ENCODE peak calls at places on chromosomes 5 and 9, in five cellular contexts. W is adrenal gland, H is fibroblast of lung, M is neural progenitor cell, X is OCI-LY7. U is an unnamed sample.

GRCh38 chr5:77957931-77958476 is 181.9 kb upstream of the TBCA start:
- DNase-seq in M (peak; percentile 90), W (no peak), X (no peak), H (no peak), U (no peak)

GRCh38 chr9:21817176-21817575 is 14.7 kb downstream of the MTAP start:
- DNase-seq in X (no peak), W (peak; percentile 21), H (peak; percentile 76), M (no peak), U (no peak)

GRCh38 chr5:150523472-150524350 is 15.8 kb downstream of the NDST1 start:
- DNase-seq in X (peak; percentile 73), W (peak; percentile 65), H (peak; percentile 87), M (peak; percentile 73), U (peak; percentile 53)

GRCh38 chr5:125140855-125141254 is 394.4 kb upstream of the ZNF608 start:
- DNase-seq in M (peak; percentile 19), W (no peak), H (peak; percentile 81), X (peak; percentile 5), U (no peak)

GRCh38 chr9:35827486-35827885 is 1.0 kb downstream of the FAM221B start:
- DNase-seq in H (peak; percentile 56), X (no peak), M (no peak), W (no peak), U (no peak)

GRCh38 chr5:175032741-175033151 is 308.4 kb downstream of the MSX2 start:
- DNase-seq in H (no peak), W (no peak), M (no peak), X (no peak), U (no peak)

GRCh38 chr9:129606161-129607025 is 14.5 kb downstream of the C9orf50 start:
- DNase-seq in M (no peak), X (no peak), H (no peak), W (no peak), U (no peak)

GRCh38 chr5:111079846-111080245 is 8.3 kb downstream of the TSLP start:
- DNase-seq in H (no peak), X (no peak), M (no peak), W (no peak), U (no peak)

GRCh38 chr9:128144239-128145181 is 4.7 kb upstream of the LCN2 start:
- DNase-seq in H (no peak), M (no peak), X (no peak), W (no peak), U (no peak)

GRCh38 chr5:100772548-100772947 is 130.5 kb downstream of the ST8SIA4 start:
- DNase-seq in W (no peak), X (no peak), H (no peak), M (peak; percentile 63), U (no peak)

GRCh38 chr5:177453852-177454396 is 7.3 kb downstream of the PRR7 start:
- DNase-seq in X (peak; percentile 68), H (no peak), W (peak; percentile 48), M (no peak), U (peak; percentile 25)

GRCh38 chr9:76459691-76460635 is 981 bp downstream of the GCNT1 start:
- DNase-seq in W (peak; percentile 15), H (peak; percentile 66), M (peak; percentile 76), X (peak; percentile 71), U (peak; percentile 68)

GRCh38 chr5:98227489-98227888 is 546.0 kb upstream of the RGMB start:
- DNase-seq in X (no peak), M (no peak), H (no peak), W (no peak), U (no peak)

GRCh38 chr5:56812110-56812509 is 3.2 kb upstream of the MAP3K1 start:
- DNase-seq in H (no peak), X (peak; percentile 34), M (no peak), W (no peak), U (no peak)

GRCh38 chr9:114324492-114324891 is 1.6 kb downstream of the ORM1 start:
- DNase-seq in H (no peak), W (no peak), M (peak; percentile 24), X (no peak), U (no peak)

GRCh38 chr9:135821116-135821515 is 86.2 kb downstream of the CAMSAP1 start:
- DNase-seq in W (no peak), X (no peak), M (no peak), H (no peak), U (no peak)

GRCh38 chr9:36148652-36149051 is 12.1 kb downstream of the GLIPR2 start:
- DNase-seq in M (no peak), X (no peak), W (peak; percentile 99), H (peak; percentile 99), U (peak; percentile 69)

GRCh38 chr9:90789408-90789807 is 12.2 kb upstream of the SYK start:
- DNase-seq in W (no peak), X (no peak), M (no peak), H (no peak), U (no peak)

GRCh38 chr5:51172853-51173635 is 210.2 kb upstream of the ISL1 start:
- DNase-seq in H (no peak), X (no peak), W (no peak), M (peak; percentile 66), U (no peak)

GRCh38 chr5:146339715-146340259 is 1.1 kb downstream of the POU4F3 start:
- DNase-seq in W (no peak), X (no peak), M (no peak), H (no peak), U (no peak)

GRCh38 chr5:51495672-51496071 is 112.4 kb downstream of the ISL1 start:
- DNase-seq in X (no peak), M (no peak), H (peak; percentile 14), W (no peak), U (no peak)

GRCh38 chr5:179822444-179822990 is 1.8 kb downstream of the SQSTM1 start:
- DNase-seq in M (no peak), W (peak; percentile 25), X (no peak), H (no peak), U (no peak)

GRCh38 chr5:136309376-136309775 is 56.0 kb downstream of the TRPC7 start:
- DNase-seq in H (no peak), X (no peak), W (no peak), M (no peak), U (peak; percentile 28)

DNA sequence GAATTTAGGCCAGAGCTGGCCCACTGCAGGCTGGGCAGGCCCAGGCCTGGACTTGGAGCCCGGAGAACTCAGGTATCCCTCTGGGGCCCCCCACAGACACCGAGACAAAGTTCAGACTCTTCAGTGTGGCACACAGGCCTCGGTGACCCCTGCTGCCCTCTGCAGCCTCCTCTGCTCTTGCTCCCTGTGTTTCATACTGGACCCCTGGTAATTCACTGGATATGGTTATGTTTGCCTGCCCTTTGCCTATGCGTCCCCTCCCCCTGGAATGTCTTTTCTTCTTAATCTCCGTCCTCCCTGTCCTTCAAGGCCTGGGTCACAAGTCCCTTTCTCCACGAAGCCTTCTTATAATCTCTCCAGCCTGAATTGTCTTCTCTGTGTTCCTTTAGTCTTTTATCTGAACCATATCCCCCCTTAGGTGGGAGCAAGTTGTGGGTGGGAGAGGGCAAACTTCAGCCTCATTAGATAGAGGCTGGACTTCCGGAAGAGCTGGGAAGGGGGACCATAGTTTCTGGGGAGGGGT is 30.1 kb downstream of the GSN start:
- DNase-seq in W (no peak), M (peak; percentile 19), X (no peak), H (no peak), U (no peak)
- H3K4me1 ChIP-seq in W (peaks cover 21% of the 10 kb centered on the region), M (peaks cover 23% of the 10 kb centered on the region), X (peaks cover 3% of the 10 kb centered on the region), H (peaks cover 11% of the 10 kb centered on the region), U (peaks cover 71% of the 10 kb centered on the region)

GRCh38 chr5:76325326-76325725 is 77.8 kb upstream of the IQGAP2 start:
- DNase-seq in M (no peak), W (no peak), H (no peak), X (no peak), U (no peak)
- H3K4me1 ChIP-seq in M (peaks cover 32% of the 10 kb centered on the region), W (no peaks in the 10 kb centered on the region), H (no peaks in the 10 kb centered on the region), X (peaks cover 20% of the 10 kb centered on the region), U (peaks cover 12% of the 10 kb centered on the region)

GRCh38 chr9:109427886-109428285 is 70.2 kb downstream of the PTPN3 start:
- DNase-seq in M (no peak), H (no peak), X (no peak), W (peak; percentile 66), U (no peak)

GRCh38 chr9:109423877-109424276 is 74.2 kb downstream of the PTPN3 start:
- DNase-seq in M (no peak), W (no peak), H (no peak), X (no peak), U (no peak)

GRCh38 chr9:109426621-109427402 is 71.3 kb downstream of the PTPN3 start:
- DNase-seq in W (no peak), H (no peak), X (no peak), M (no peak), U (no peak)

GRCh38 chr9:109422641-109423040 is 75.5 kb downstream of the PTPN3 start:
- DNase-seq in X (peak; percentile 45), M (no peak), W (no peak), H (no peak), U (peak; percentile 20)

DNA sequence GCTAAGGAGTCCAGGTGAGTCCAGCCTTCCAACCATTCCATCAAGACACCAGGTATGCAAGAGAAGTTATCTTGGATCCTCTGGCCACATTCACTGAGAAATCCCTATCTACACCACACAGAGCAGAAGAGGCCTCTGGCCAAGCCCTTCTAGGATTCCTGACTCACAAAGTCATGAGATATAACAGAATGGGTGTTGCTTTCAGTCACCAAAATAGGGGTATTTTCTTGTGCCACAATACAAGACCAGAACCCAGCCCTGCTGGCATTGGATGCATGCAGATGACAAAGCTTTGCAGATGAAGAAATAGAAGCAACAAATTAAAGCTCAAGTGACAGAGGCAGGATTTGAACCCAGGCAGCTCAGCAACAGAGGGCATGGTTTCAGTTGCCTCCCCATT is 73.5 kb downstream of the PTPN3 start:
- DNase-seq in H (no peak), M (no peak), W (no peak), X (no peak), U (no peak)
- H3K4me1 ChIP-seq in H (no peaks in the 10 kb centered on the region), M (peaks cover 30% of the 10 kb centered on the region), W (peaks cover 7% of the 10 kb centered on the region), X (peaks cover 12% of the 10 kb centered on the region), U (peaks cover under 1% of the 10 kb centered on the region)

GRCh38 chr5:134019636-134020035 is 14.9 kb upstream of the VDAC1 start:
- DNase-seq in X (no peak), H (no peak), M (no peak), W (no peak), U (no peak)

GRCh38 chr5:134018986-134019316 is 14.2 kb upstream of the VDAC1 start:
- DNase-seq in H (no peak), M (no peak), X (no peak), W (no peak), U (no peak)

GRCh38 chr5:134022333-134022732 is 17.6 kb upstream of the VDAC1 start:
- DNase-seq in W (no peak), H (no peak), X (no peak), M (no peak), U (no peak)

GRCh38 chr5:134020188-134020587 is 15.4 kb upstream of the VDAC1 start:
- DNase-seq in H (no peak), M (no peak), X (no peak), W (no peak), U (no peak)

DNA sequence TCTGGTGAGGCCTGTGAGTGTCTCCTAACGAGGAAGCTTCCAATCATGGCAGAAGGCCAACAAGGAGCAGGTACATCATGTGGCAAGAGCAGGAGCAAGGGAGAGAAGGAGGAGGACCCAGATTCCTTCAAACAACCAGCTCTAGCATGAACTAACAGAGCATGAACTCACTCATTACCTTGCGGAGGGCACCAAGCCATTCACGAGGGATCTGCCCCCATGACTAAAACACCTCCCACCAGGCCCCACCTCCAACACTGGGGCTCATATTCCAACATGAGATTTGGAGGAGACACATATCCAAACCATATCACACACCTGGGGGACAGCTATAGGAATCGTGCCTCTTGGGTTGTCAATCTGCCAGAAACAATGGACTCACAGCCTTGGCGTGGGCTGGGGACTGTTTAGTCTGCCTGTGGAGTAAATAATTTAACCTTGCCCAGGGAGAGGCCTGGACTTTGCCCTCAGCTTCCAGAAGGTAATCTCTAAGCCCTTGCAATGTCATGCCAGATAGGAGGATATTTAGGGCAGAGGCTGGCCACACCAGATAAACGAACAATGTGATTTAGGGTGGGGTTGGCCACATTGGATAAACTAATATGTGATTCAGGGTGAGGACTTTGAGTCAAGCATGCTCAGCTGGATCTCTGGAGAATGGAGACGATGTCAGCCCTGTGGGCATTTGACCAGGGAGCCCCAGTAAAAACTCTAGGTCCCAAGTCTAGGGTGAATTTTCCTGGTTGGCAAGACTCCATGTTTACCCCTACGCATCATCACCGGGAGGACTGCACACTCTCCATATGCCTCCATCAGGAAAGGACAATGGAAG is 13.6 kb upstream of the VDAC1 start:
- DNase-seq in W (no peak), H (no peak), M (no peak), X (no peak), U (no peak)
- H3K4me1 ChIP-seq in W (no peaks in the 10 kb centered on the region), H (no peaks in the 10 kb centered on the region), M (no peaks in the 10 kb centered on the region), X (no peaks in the 10 kb centered on the region), U (no peaks in the 10 kb centered on the region)

U was measured in thyroid gland.